ENCODE peak calls at places on chromosomes 7 and 10, in five cellular contexts. B is activated CD4-positive, CD25-positive, alpha-beta regulatory T cell; J is stimulated activated CD8-positive, alpha-beta memory T cell treated with anti-CD3 and anti-CD28 coated beads, Interleukin-7, amount 100 ng/mL, for 1 hour; U is progenitor cell of endocrine pancreas; X is fibroblast of villous mesenchyme. T is an unnamed sample.

GRCh38 chr10:49387029-49387428 is 8.9 kb downstream of the DRGX start:
- DNase-seq in U (no peak), X (peak; percentile 66), B (no peak), J (no peak), T (no peak)

GRCh38 chr10:121615862-121616261 is 17.6 kb upstream of the FGFR2 start:
- DNase-seq in X (peak; percentile 28), U (no peak), B (no peak), J (no peak), T (no peak)

GRCh38 chr10:23754179-23754578 is 315.3 kb downstream of the OTUD1 start:
- DNase-seq in X (no peak), J (no peak), B (no peak), U (no peak), T (no peak)

GRCh38 chr10:4514445-4515108 is 311.4 kb upstream of the AKR1E2 start:
- DNase-seq in U (no peak), B (no peak), X (peak; percentile 8), J (no peak), T (no peak)

GRCh38 chr10:70355234-70356021 is 27.0 kb downstream of the LRRC20 start:
- DNase-seq in U (no peak), B (no peak), X (peak; percentile 92), J (no peak), T (no peak)

GRCh38 chr7:53325061-53325460 is 289.6 kb downstream of the POM121L12 start:
- DNase-seq in J (no peak), U (no peak), B (no peak), X (peak; percentile 16), T (no peak)

GRCh38 chr10:48398261-48398660 is 91.8 kb downstream of the MAPK8 start:
- DNase-seq in U (no peak), J (no peak), X (no peak), B (no peak), T (no peak)

GRCh38 chr7:139574618-139575337 is 51.3 kb downstream of the CLEC2L start:
- DNase-seq in J (no peak), U (no peak), B (no peak), X (no peak), T (no peak)

GRCh38 chr7:4245866-4246470 is 436.1 kb upstream of the FOXK1 start:
- DNase-seq in U (no peak), B (no peak), J (no peak), X (no peak), T (no peak)

GRCh38 chr10:86959737-86960002 is 1.3 kb downstream of the SNCG start:
- DNase-seq in U (no peak), B (no peak), J (no peak), X (no peak), T (no peak)

GRCh38 chr7:106217089-106217542 is 67.7 kb downstream of the NAMPT start:
- DNase-seq in U (no peak), J (no peak), X (peak; percentile 91), B (no peak), T (no peak)

GRCh38 chr7:3065724-3066143 is 22.1 kb upstream of the CARD11 start:
- DNase-seq in B (peak; percentile 27), U (peak; percentile 18), X (peak; percentile 19), J (no peak), T (peak; percentile 29)

GRCh38 chr10:44926771-44927751 is 15.9 kb downstream of the TMEM72 start:
- DNase-seq in U (no peak), J (no peak), X (peak; percentile 16), B (no peak), T (no peak)

GRCh38 chr7:152117356-152117755 is 91.9 kb downstream of the GALNT11 start:
- DNase-seq in J (no peak), U (no peak), X (no peak), B (no peak), T (no peak)

T was measured in NCI-H1930.